ENCODE peak calls at places on chromosome 18, in four cellular contexts. One of them, this sample, is unnamed.

GRCh38 chr18:13175754-13176210 is 42.8 kb upstream of the LDLRAD4 start:
- DNase-seq in left ventricle myocardium superior: no peak
- DNase-seq in H4: no peak
- DNase-seq in body of pancreas: no peak
- DNase-seq in this sample: no peak

GRCh38 chr18:67104700-67105284 is 411.7 kb downstream of the DSEL start:
- DNase-seq in body of pancreas: peak
- DNase-seq in H4: peak
- DNase-seq in left ventricle myocardium superior: peak
- DNase-seq in this sample: peak

GRCh38 chr18:48931680-48932461 is 18.9 kb downstream of the SMAD7 start:
- DNase-seq in left ventricle myocardium superior: no peak
- DNase-seq in H4: no peak
- DNase-seq in body of pancreas: no peak
- DNase-seq in this sample: peak

GRCh38 chr18:3984163-3984757 is 470.8 kb downstream of the DLGAP1 start:
- DNase-seq in left ventricle myocardium superior: no peak
- DNase-seq in H4: no peak
- DNase-seq in body of pancreas: no peak
- DNase-seq in this sample: no peak

GRCh38 chr18:68391801-68392200 is 323.1 kb downstream of the TMX3 start:
- DNase-seq in body of pancreas: no peak
- DNase-seq in left ventricle myocardium superior: no peak
- DNase-seq in H4: no peak
- DNase-seq in this sample: no peak

GRCh38 chr18:49045585-49045984 is 94.8 kb upstream of the SMAD7 start:
- DNase-seq in left ventricle myocardium superior: no peak
- DNase-seq in body of pancreas: no peak
- DNase-seq in H4: no peak
- DNase-seq in this sample: no peak

GRCh38 chr18:22538463-22538862 is 120.7 kb upstream of the CTAGE1 start:
- DNase-seq in left ventricle myocardium superior: peak
- DNase-seq in body of pancreas: peak
- DNase-seq in H4: no peak
- DNase-seq in this sample: no peak

GRCh38 chr18:58965291-58965929 is 100.7 kb downstream of the ZNF532 start:
- DNase-seq in left ventricle myocardium superior: no peak
- DNase-seq in body of pancreas: no peak
- DNase-seq in H4: no peak
- DNase-seq in this sample: no peak